ENCODE peak calls at places on chromosome 7, in nine cellular contexts. L is adrenal gland, O is OCI-LY7, M is testis, Y is IMR-90, N is spleen, V is ovary, H is left ventricle myocardium inferior, A is A549. K is an unnamed sample.

GRCh38 chr7:81004098-81004497 is 85.2 kb upstream of the SEMA3C start:
- DNase-seq in L (no peak), O (no peak), M (no peak), Y (peak), N (no peak), V (no peak), H (no peak), A (no peak), K (no peak)

GRCh38 chr7:11233871-11234270 is 260.2 kb downstream of the PHF14 start:
- DNase-seq in L (no peak), O (no peak), M (no peak), Y (no peak), N (no peak), V (no peak), H (no peak), A (no peak), K (no peak)

GRCh38 chr7:130141161-130141857 is 63.9 kb downstream of the TMEM209 start:
- DNase-seq in L (peak), O (no peak), M (peak), Y (peak), N (peak), V (peak), H (peak), A (no peak), K (peak)

GRCh38 chr7:17027803-17028163 is 146.0 kb upstream of the AGR3 start:
- DNase-seq in L (no peak), O (no peak), M (no peak), Y (no peak), N (no peak), V (no peak), H (no peak), A (no peak), K (no peak)

GRCh38 chr7:128206017-128206746 is 34.9 kb upstream of the LEP start:
- DNase-seq in L (no peak), O (no peak), M (no peak), Y (no peak), N (no peak), V (no peak), H (no peak), A (no peak), K (no peak)

GRCh38 chr7:151246161-151247015 is 2.1 kb downstream of the SMARCD3 start:
- DNase-seq in L (no peak), O (no peak), M (peak), Y (no peak), N (no peak), V (peak), H (no peak), A (peak), K (peak)

GRCh38 chr7:5780801-5781496 is 514 bp downstream of the RNF216 start:
- DNase-seq in L (peak), O (peak), M (peak), Y (no peak), N (peak), V (no peak), H (peak), A (peak), K (peak)

GRCh38 chr7:104923010-104923421 is 91.0 kb upstream of the KMT2E start:
- DNase-seq in L (peak), O (peak), M (peak), Y (peak), N (peak), V (peak), H (peak), A (peak), K (peak)

GRCh38 chr7:48806731-48807130 is 117.6 kb upstream of the CDC14C start:
- DNase-seq in L (no peak), O (no peak), M (no peak), Y (no peak), N (no peak), V (no peak), H (no peak), A (no peak), K (no peak)

GRCh38 chr7:123131556-123132345 is 68.0 kb downstream of the SLC13A1 start:
- DNase-seq in L (no peak), O (no peak), M (no peak), Y (no peak), N (no peak), V (no peak), H (no peak), A (no peak), K (no peak)

GRCh38 chr7:16978358-16979244 is 96.8 kb upstream of the AGR3 start:
- DNase-seq in L (no peak), O (no peak), M (no peak), Y (peak), N (no peak), V (no peak), H (no peak), A (peak), K (no peak)

GRCh38 chr7:15558747-15559146 is 3.1 kb downstream of the AGMO start:
- DNase-seq in L (no peak), O (no peak), M (no peak), Y (peak), N (no peak), V (no peak), H (no peak), A (no peak), K (no peak)

GRCh38 chr7:128000048-128000447 is 31.2 kb downstream of the LRRC4 start:
- DNase-seq in L (no peak), O (no peak), M (no peak), Y (no peak), N (no peak), V (no peak), H (no peak), A (no peak), K (peak)

GRCh38 chr7:1313591-1313990 is 80.9 kb downstream of the UNCX start:
- DNase-seq in L (no peak), O (no peak), M (no peak), Y (no peak), N (peak), V (no peak), H (peak), A (no peak), K (no peak)

GRCh38 chr7:106858618-106859532 is 6.2 kb upstream of the PIK3CG start:
- DNase-seq in L (peak), O (no peak), M (peak), Y (no peak), N (peak), V (no peak), H (peak), A (peak), K (peak)

GRCh38 chr7:46990761-46991160 is 591.1 kb downstream of the TNS3 start:
- DNase-seq in L (no peak), O (no peak), M (no peak), Y (peak), N (no peak), V (no peak), H (no peak), A (no peak), K (peak)

DNA sequence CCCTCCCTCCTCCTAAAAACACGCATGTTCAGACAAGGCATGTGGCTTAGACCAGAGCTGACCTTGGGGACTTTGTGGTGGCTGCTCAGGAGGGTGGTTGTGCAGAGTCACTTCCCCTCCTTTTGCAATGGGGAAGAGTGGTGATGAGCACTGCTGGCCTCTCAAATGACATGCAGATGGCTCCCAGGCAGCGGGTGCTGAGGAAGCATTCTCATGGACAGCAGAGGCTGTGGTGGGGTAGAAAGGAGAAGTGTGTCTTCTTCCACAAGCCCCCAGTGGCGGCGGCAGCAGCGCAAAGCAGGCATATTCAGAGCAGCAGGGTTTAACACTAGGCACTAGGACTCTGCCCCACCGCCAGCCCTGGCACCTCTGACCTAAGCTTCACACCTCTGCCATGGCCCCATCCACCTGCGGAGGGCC is 105.9 kb upstream of the ANLN start:
- DNase-seq in L (peak), O (peak), M (peak), Y (no peak), N (peak), V (no peak), H (peak), A (no peak), K (no peak)
- H3K27ac ChIP-seq in L (no peak), O (peak), M (no peak), Y (no peak), N (peak), V (no peak), H (peak), A (peak), K (no peak)

DNA sequence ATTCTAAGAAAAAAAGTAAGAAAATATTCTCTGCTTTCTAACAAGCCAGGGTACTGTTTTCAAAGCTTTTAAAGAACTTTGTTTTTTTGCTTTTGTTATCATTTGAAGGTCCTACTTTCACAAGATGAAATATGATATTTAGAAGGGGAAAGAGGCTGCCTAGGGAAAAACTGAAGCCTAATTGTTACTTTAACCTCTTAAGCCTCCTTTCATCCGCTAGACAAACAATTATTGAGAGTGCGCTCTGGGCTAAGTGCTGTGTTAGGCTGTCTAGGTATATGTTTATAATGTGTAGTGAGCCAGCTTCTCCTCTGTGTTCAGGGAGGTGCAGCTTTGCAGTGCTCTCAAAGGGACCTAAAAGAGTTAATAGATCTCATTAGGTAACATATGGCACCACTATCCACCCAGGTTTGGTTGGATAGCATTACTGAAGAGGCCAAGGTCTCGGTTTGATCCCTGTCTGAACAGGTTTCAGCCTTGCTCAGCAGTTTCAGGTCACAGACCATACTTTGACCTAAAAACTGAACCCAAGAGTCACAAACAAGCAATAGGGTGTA is 17.9 kb downstream of the PDK4 start:
- DNase-seq in L (no peak), O (no peak), M (no peak), Y (no peak), N (no peak), V (no peak), H (no peak), A (no peak), K (no peak)
- TF ChIP-seq CTCF in L (no peak), O (no peak), M (no peak), Y (no peak), N (no peak), V (no peak), H (no peak), A (no peak), K (no peak)

GRCh38 chr7:19080076-19080475 is 37.4 kb downstream of the TWIST1 start:
- DNase-seq in L (no peak), O (no peak), M (no peak), Y (no peak), N (no peak), V (no peak), H (no peak), A (no peak), K (no peak)

GRCh38 chr7:19079066-19079465 is 38.4 kb downstream of the TWIST1 start:
- DNase-seq in L (no peak), O (no peak), M (no peak), Y (peak), N (no peak), V (no peak), H (no peak), A (no peak), K (peak)
- H3K4me3 ChIP-seq in L (no peak), O (no peak), M (no peak), Y (no peak), N (no peak), V (no peak), H (no peak), A (no peak), K (no peak)

GRCh38 chr7:116798205-116798730 is 64.1 kb upstream of the CAPZA2 start:
- DNase-seq in L (no peak), O (no peak), M (no peak), Y (no peak), N (no peak), V (no peak), H (no peak), A (no peak), K (no peak)

GRCh38 chr7:116799912-116800311 is 62.5 kb upstream of the CAPZA2 start:
- DNase-seq in L (no peak), O (no peak), M (no peak), Y (peak), N (no peak), V (no peak), H (no peak), A (no peak), K (no peak)

GRCh38 chr7:116800594-116800993 is 61.8 kb upstream of the CAPZA2 start:
- DNase-seq in L (no peak), O (no peak), M (no peak), Y (no peak), N (no peak), V (no peak), H (no peak), A (no peak), K (no peak)

GRCh38 chr7:116796471-116796870 is 65.9 kb upstream of the CAPZA2 start:
- DNase-seq in L (no peak), O (no peak), M (no peak), Y (no peak), N (no peak), V (no peak), H (no peak), A (no peak), K (no peak)

DNA sequence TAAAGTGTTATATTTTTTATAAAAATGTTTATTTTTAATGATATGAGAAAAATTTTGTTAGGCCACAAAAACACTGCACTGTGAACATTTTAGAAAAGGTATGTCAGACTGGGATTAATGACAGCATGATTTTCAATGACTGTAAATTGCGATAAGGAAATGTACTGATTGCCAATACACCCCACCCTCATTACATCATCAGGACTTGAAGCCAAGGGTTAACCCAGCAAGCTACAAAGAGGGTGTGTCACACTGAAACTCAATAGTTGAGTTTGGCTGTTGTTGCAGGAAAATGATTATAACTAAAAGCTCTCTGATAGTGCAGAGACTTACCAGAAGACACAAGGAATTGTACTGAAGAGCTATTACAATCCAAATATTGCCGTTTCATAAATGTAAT is 64.8 kb upstream of the CAPZA2 start:
- DNase-seq in L (no peak), O (no peak), M (no peak), Y (no peak), N (no peak), V (no peak), H (no peak), A (no peak), K (no peak)
- H3K27ac ChIP-seq in L (no peak), O (no peak), M (no peak), Y (no peak), N (no peak), V (no peak), H (peak), A (no peak), K (no peak)

GRCh38 chr7:99645590-99645989 is 28.8 kb downstream of the ZSCAN25 start:
- DNase-seq in L (no peak), O (no peak), M (no peak), Y (no peak), N (no peak), V (no peak), H (no peak), A (no peak), K (no peak)

GRCh38 chr7:99639267-99639666 is 22.5 kb downstream of the ZSCAN25 start:
- DNase-seq in L (no peak), O (no peak), M (no peak), Y (no peak), N (no peak), V (no peak), H (no peak), A (no peak), K (no peak)

GRCh38 chr7:99644436-99644835 is 27.7 kb downstream of the ZSCAN25 start:
- DNase-seq in L (no peak), O (no peak), M (no peak), Y (no peak), N (no peak), V (no peak), H (no peak), A (no peak), K (no peak)

GRCh38 chr7:99642099-99642498 is 25.4 kb downstream of the ZSCAN25 start:
- DNase-seq in L (no peak), O (no peak), M (no peak), Y (peak), N (no peak), V (no peak), H (no peak), A (no peak), K (no peak)

GRCh38 chr7:99643464-99643863 is 26.7 kb downstream of the ZSCAN25 start:
- DNase-seq in L (no peak), O (no peak), M (no peak), Y (no peak), N (no peak), V (no peak), H (no peak), A (no peak), K (no peak)
- TF ChIP-seq CTCF in L (no peak), O (no peak), M (no peak), Y (no peak), N (no peak), V (no peak), H (no peak), A (no peak), K (no peak)

GRCh38 chr7:139117599-139118233 is 8.2 kb upstream of the ZC3HAV1 start:
- DNase-seq in L (no peak), O (no peak), M (no peak), Y (no peak), N (no peak), V (no peak), H (no peak), A (no peak), K (no peak)

GRCh38 chr7:139116999-139117398 is 7.5 kb upstream of the ZC3HAV1 start:
- DNase-seq in L (no peak), O (no peak), M (no peak), Y (no peak), N (no peak), V (no peak), H (no peak), A (no peak), K (no peak)

GRCh38 chr7:139119486-139119849 is 9.9 kb upstream of the ZC3HAV1 start:
- DNase-seq in L (no peak), O (no peak), M (no peak), Y (no peak), N (no peak), V (no peak), H (no peak), A (no peak), K (no peak)

GRCh38 chr7:139118803-139119485 is 9.4 kb upstream of the ZC3HAV1 start:
- DNase-seq in L (no peak), O (peak), M (no peak), Y (peak), N (peak), V (no peak), H (no peak), A (no peak), K (no peak)

DNA sequence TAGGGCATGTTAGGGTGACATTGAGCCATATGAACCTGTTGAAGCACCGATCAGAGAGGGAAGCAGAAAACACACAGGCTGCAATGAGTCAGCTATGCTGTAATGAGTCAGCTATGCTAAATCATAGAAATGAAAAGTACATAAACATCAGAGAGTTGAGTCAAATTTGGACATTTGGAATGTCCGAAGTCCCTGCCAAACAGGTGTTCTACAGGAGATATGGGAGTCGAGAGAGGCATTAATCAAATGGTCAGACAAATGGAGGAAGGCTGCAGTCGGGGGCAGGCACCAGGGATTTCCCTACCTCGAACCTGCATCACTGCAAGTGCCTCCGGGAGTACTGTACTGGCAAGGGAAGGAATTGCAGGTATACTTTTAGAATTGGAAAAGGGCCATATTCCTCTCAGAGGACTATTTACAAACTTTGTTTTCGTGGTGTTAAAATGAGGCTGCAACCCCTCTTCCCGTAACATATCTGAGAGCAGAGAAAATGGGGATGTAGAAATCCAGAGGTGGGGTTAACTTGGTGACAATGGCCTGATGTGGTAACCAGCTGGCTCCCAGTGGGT is 8.8 kb upstream of the ZC3HAV1 start:
- DNase-seq in L (no peak), O (no peak), M (no peak), Y (peak), N (no peak), V (no peak), H (no peak), A (peak), K (peak)
- H3K4me3 ChIP-seq in L (no peak), O (no peak), M (no peak), Y (no peak), N (no peak), V (no peak), H (no peak), A (no peak), K (no peak)

DNA sequence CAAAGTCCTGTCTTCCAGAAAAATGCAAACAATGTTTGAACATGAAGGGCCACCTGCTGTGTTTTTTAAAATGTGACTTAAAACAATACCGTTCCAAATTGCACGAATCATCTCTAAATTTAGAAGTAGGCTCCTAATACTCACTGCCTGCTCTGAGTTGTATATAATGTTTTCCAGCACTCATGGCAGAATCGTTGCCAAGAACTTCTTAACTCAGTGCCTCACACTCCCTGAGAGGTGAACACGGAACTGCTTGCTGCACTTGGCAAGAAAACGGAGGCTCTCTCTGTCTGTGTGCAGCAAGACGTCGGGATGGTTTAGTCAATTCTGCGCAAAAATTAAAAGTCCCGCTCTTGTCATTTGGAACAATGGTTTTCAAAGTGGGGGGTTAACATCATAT is 757.3 kb upstream of the AUTS2 start:
- DNase-seq in L (no peak), O (no peak), M (no peak), Y (no peak), N (no peak), V (no peak), H (no peak), A (no peak), K (peak)
- H3K27ac ChIP-seq in L (no peak), O (no peak), M (no peak), Y (no peak), N (no peak), V (no peak), H (no peak), A (no peak), K (no peak)

K was measured in cardiac muscle cell.